ENCODE peak calls at places on chromosomes 16 and 17, in four cellular contexts. T is NCI-H510A, M is glutamatergic neuron, S is amygdala. Q is an unnamed sample.

GRCh38 chr17:19264681-19265080 is 27.5 kb downstream of the EPN2 start:
- DNase-seq in S (no peak), T (no peak), M (no peak), Q (no peak)

GRCh38 chr16:47063011-47063724 is 80.6 kb downstream of the NETO2 start:
- DNase-seq in S (no peak), M (no peak), T (no peak), Q (no peak)

GRCh38 chr17:13346996-13347762 is 254.6 kb downstream of the HS3ST3A1 start:
- DNase-seq in T (no peak), S (no peak), M (no peak), Q (no peak)

GRCh38 chr17:71922439-71922838 is 198.4 kb upstream of the SOX9 start:
- DNase-seq in S (no peak), T (no peak), M (no peak), Q (no peak)

GRCh38 chr17:51439395-51440229 is 179.3 kb downstream of the UTP18 start:
- DNase-seq in M (no peak), S (no peak), T (peak), Q (no peak)

GRCh38 chr17:34443832-34444469 is 80.9 kb upstream of the CCL1 start:
- DNase-seq in T (no peak), M (peak), S (no peak), Q (no peak)

GRCh38 chr17:17921192-17922082 is 50.8 kb downstream of the TOM1L2 start:
- DNase-seq in M (no peak), S (peak), T (no peak), Q (no peak)

GRCh38 chr17:17876959-17877547 is 40.3 kb upstream of the SREBF1 start:
- DNase-seq in T (no peak), M (no peak), S (no peak), Q (no peak)

GRCh38 chr17:19495828-19496227 is 37.8 kb upstream of the SLC47A1 start:
- DNase-seq in M (no peak), T (no peak), S (no peak), Q (no peak)

GRCh38 chr16:31513126-31513525 is 4.9 kb upstream of the RUSF1 start:
- DNase-seq in M (no peak), S (no peak), T (no peak), Q (no peak)

GRCh38 chr16:10964039-10964890 is 19.9 kb downstream of the CLEC16A start:
- DNase-seq in M (peak), S (peak), T (peak), Q (peak)

GRCh38 chr16:56589141-56590039 is at the start of gene MT3:
- DNase-seq in M (peak), S (peak), T (peak), Q (no peak)

GRCh38 chr17:3959295-3959899 is 4.8 kb downstream of the ATP2A3 start:
- DNase-seq in M (no peak), T (peak), S (no peak), Q (no peak)

GRCh38 chr16:85753559-85753958 is 2.7 kb upstream of the C16orf74 start:
- DNase-seq in M (no peak), T (no peak), S (no peak), Q (no peak)